ENCODE peak calls at places on chromosomes 6 and 20, in nine cellular contexts. C, V, Z, Q, G, X, E, W and O are unnamed samples.

GRCh38 chr20:58245931-58246330 is 17.5 kb upstream of the ANKRD60 start:
- DNase-seq in C (no peak), V (no peak), Z (no peak), Q (no peak), G (no peak), X (no peak), E (no peak), W (no peak), O (no peak)

GRCh38 chr6:5995705-5996686 is 10.7 kb downstream of the NRN1 start:
- DNase-seq in C (peak; percentile 31), V (peak; percentile 84), Z (peak; percentile 75), Q (peak; percentile 59), G (peak; percentile 86), X (no peak), E (peak; percentile 72), W (peak; percentile 81), O (peak; percentile 16)

GRCh38 chr6:127539292-127539691 is 20.2 kb upstream of the MTCL3 start:
- DNase-seq in C (peak; percentile 21), V (no peak), Z (no peak), Q (no peak), G (no peak), X (no peak), E (no peak), W (no peak), O (peak; percentile 40)

GRCh38 chr20:25053207-25054132 is 4.5 kb downstream of the ACSS1 start:
- DNase-seq in C (peak; percentile 47), V (peak; percentile 82), Z (no peak), Q (no peak), G (peak; percentile 80), X (peak; percentile 26), E (peak; percentile 79), W (peak; percentile 78), O (no peak)

GRCh38 chr6:123434186-123434585 is 202.6 kb downstream of the TRDN start:
- DNase-seq in C (no peak), V (no peak), Z (no peak), Q (no peak), G (no peak), X (no peak), E (no peak), W (no peak), O (no peak)

GRCh38 chr6:16316741-16317251 is 78.4 kb downstream of the GMPR start:
- DNase-seq in C (peak; percentile 88), V (no peak), Z (peak; percentile 58), Q (no peak), G (no peak), X (no peak), E (no peak), W (no peak), O (peak; percentile 64)

GRCh38 chr6:14146459-14147096 is 29.0 kb downstream of the CD83 start:
- DNase-seq in C (no peak), V (no peak), Z (peak; percentile 39), Q (no peak), G (no peak), X (no peak), E (no peak), W (no peak), O (no peak)

GRCh38 chr6:112233864-112234263 is 20.5 kb downstream of the LAMA4 start:
- DNase-seq in C (peak; percentile 84), V (peak; percentile 70), Z (no peak), Q (no peak), G (no peak), X (no peak), E (no peak), W (peak; percentile 43), O (no peak)

GRCh38 chr6:88499436-88499835 is 333.3 kb upstream of the CNR1 start:
- DNase-seq in C (peak; percentile 11), V (no peak), Z (no peak), Q (no peak), G (no peak), X (no peak), E (no peak), W (no peak), O (no peak)

GRCh38 chr6:130675072-130675471 is 152.1 kb upstream of the SMLR1 start:
- DNase-seq in C (peak; percentile 79), V (no peak), Z (no peak), Q (no peak), G (no peak), X (no peak), E (no peak), W (no peak), O (no peak)

GRCh38 chr20:50943091-50943490 is 11.9 kb upstream of the ADNP start:
- DNase-seq in C (no peak), V (no peak), Z (no peak), Q (no peak), G (no peak), X (no peak), E (no peak), W (no peak), O (no peak)

GRCh38 chr6:105272783-105273182 is 93.0 kb upstream of the POPDC3 start:
- DNase-seq in C (peak; percentile 35), V (peak; percentile 17), Z (peak; percentile 94), Q (no peak), G (no peak), X (peak; percentile 60), E (no peak), W (no peak), O (no peak)

GRCh38 chr20:41094656-41095055 is 42.7 kb upstream of the PLCG1 start:
- DNase-seq in C (peak; percentile 39), V (no peak), Z (no peak), Q (no peak), G (no peak), X (no peak), E (no peak), W (no peak), O (no peak)

DNA sequence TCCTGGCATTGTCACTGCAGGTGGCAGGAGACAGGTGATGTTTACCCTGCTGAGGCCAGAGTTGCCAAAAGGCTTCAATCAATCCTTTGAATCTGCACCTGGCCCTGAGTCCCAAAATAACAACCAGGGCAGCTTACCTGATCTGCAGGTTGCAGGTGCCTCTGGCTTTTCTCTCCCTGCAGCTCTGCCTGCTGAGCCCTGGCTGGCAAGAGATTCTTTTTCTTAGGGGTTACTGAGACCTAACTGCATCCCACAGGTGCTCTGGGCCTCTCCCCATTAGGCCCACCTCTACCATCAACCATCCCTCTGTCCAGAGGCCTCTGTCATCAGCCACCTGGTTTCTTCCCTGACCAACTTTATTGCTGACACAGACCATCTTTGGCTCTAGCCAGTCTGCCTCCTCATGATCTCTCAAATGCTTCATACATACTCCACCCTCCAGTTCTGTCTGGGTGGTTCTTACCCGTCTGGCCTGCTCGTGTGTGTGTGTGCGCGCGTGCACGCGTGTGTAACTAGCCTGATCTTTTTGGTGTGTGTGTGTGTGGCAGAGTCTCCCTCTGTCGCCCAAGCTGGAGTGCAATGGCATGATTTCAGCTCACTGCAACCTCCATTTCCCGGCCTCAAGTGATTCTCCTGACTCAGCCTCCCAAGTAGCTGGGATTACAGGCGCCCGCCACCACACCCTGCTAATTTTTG is 13.7 kb downstream of the BCL2L1 start:
- DNase-seq in C (no peak), V (no peak), Z (no peak), Q (no peak), G (no peak), X (no peak), E (no peak), W (no peak), O (no peak)
- H3K27ac ChIP-seq in C (no peak overlapping the region), V (peak overlapping the region; percentile 36), Z (no peak overlapping the region), Q (peak overlapping the region; percentile 49), G (peak overlapping the region; percentile 28), X (peak overlapping the region; percentile 85), E (peak overlapping the region; percentile 0), W (peak overlapping the region; percentile 99), O (peak overlapping the region; percentile 42)

DNA sequence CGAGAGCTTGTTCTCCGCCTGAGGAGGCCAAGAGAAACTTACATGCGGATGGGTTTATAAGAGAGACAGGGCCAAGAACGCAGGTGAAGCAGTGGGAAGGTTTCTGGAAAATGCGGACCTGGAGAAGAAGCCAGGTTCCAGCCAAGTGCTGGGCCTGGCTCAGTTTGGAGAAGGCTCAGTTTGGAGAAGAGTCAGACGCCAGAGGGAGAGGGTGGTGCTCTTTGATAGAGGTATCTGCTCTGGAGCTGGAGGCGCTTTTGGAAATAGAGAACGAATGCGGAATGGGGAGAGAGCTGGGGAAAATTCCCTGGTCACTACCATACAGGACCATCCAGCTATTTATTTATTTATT is 753 bp downstream of the RSPH9 start:
- DNase-seq in C (no peak), V (no peak), Z (no peak), Q (no peak), G (no peak), X (no peak), E (no peak), W (no peak), O (no peak)
- H3K4me3 ChIP-seq in C (peak overlapping the region; percentile 60), V (peak overlapping the region; percentile 48), Z (peak overlapping the region; percentile 45), Q (no peak overlapping the region), G (peak overlapping the region; percentile 28), X (peak overlapping the region; percentile 22), E (no peak overlapping the region), W (peak overlapping the region; percentile 4), O (peak overlapping the region; percentile 51)

GRCh38 chr20:43715044-43715443 is 11.8 kb downstream of the GTSF1L start:
- DNase-seq in C (no peak), V (no peak), Z (no peak), Q (no peak), G (no peak), X (no peak), E (no peak), W (no peak), O (no peak)

GRCh38 chr20:43715511-43715910 is 11.3 kb downstream of the GTSF1L start:
- DNase-seq in C (no peak), V (no peak), Z (no peak), Q (no peak), G (no peak), X (no peak), E (no peak), W (no peak), O (no peak)

GRCh38 chr20:43710370-43711044 is 16.3 kb downstream of the GTSF1L start:
- DNase-seq in C (no peak), V (no peak), Z (no peak), Q (no peak), G (no peak), X (no peak), E (no peak), W (no peak), O (no peak)

GRCh38 chr20:43716123-43716522 is 10.7 kb downstream of the GTSF1L start:
- DNase-seq in C (no peak), V (no peak), Z (no peak), Q (no peak), G (no peak), X (no peak), E (no peak), W (no peak), O (no peak)

GRCh38 chr20:43711098-43711654 is 15.6 kb downstream of the GTSF1L start:
- DNase-seq in C (no peak), V (no peak), Z (no peak), Q (no peak), G (no peak), X (no peak), E (no peak), W (no peak), O (no peak)
- H3K36me3 ChIP-seq in C (no peaks in the 10 kb centered on the region), V (peaks cover 7% of the 10 kb centered on the region), Z (no peaks in the 10 kb centered on the region), Q (no peaks in the 10 kb centered on the region), G (no peaks in the 10 kb centered on the region), X (no peaks in the 10 kb centered on the region), E (no peaks in the 10 kb centered on the region), W (no peaks in the 10 kb centered on the region), O (no peaks in the 10 kb centered on the region)

DNA sequence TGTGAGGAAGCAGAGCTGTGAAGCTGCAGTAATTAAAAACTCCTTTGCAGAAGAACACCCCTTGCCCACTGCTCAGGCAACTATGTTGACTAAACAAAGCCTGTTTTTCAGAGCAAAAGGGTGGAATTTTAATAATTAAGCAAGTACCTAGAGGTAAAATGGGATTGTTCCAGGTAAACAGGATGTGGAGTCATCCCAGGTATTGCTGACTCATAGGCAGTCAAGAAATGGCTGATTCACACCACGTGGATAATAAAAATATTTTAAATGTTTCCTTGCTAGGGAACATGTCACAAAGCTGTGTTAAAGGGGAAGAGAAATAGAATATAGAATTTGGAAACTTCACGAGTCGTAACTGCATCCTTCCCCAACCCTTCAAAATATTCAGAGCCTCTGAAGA is 491.8 kb downstream of the BTBD3 start:
- DNase-seq in C (no peak), V (no peak), Z (no peak), Q (no peak), G (no peak), X (no peak), E (no peak), W (no peak), O (no peak)
- H3K27ac ChIP-seq in C (no peak overlapping the region), V (no peak overlapping the region), Z (no peak overlapping the region), Q (no peak overlapping the region), G (no peak overlapping the region), X (no peak overlapping the region), E (no peak overlapping the region), W (no peak overlapping the region), O (no peak overlapping the region)